ENCODE peak calls at places on chromosomes 7 and 10, in six cellular contexts. One of them, this sample, is unnamed.

GRCh38 chr7:155232911-155233702 is 64.6 kb upstream of the INSIG1 start:
- DNase-seq in activated T-helper 1 cell treated with anti-CD3 and anti-CD28 coated beads, Interleukin-12 subunit alpha, Interleukin-12 subunit beta, Interleukin-2, Interleukin-4 antibody, amounts not matched to agents 30 ng/mL and 10 ng/mL and 1 ng/mL, durations not matched to agents 14 hours and 24 hours and 36 hours: no peak
- DNase-seq in NCI-H1105 treated with DMSO at 0.1 percent for 48 hours: no peak
- DNase-seq in T-cell: no peak
- DNase-seq in stimulated activated CD4-positive, alpha-beta T cell treated with anti-CD3 and anti-CD28 coated beads, Interleukin-2, amount 100 ng/mL, for 24 hours: no peak
- DNase-seq in NCI-H187: no peak
- DNase-seq in this sample: no peak

GRCh38 chr7:105652359-105652993 is 71.2 kb upstream of the EFCAB10 start:
- DNase-seq in stimulated activated CD4-positive, alpha-beta T cell treated with anti-CD3 and anti-CD28 coated beads, Interleukin-2, amount 100 ng/mL, for 24 hours: peak; percentile 76
- DNase-seq in T-cell: peak; percentile 70
- DNase-seq in NCI-H187: peak; percentile 73
- DNase-seq in activated T-helper 1 cell treated with anti-CD3 and anti-CD28 coated beads, Interleukin-12 subunit alpha, Interleukin-12 subunit beta, Interleukin-2, Interleukin-4 antibody, amounts not matched to agents 30 ng/mL and 10 ng/mL and 1 ng/mL, durations not matched to agents 14 hours and 24 hours and 36 hours: peak; percentile 41
- DNase-seq in NCI-H1105 treated with DMSO at 0.1 percent for 48 hours: peak; percentile 81
- DNase-seq in this sample: peak; percentile 71

GRCh38 chr10:25683291-25683690 is 250.7 kb upstream of the MYO3A start:
- DNase-seq in T-cell: no peak
- DNase-seq in activated T-helper 1 cell treated with anti-CD3 and anti-CD28 coated beads, Interleukin-12 subunit alpha, Interleukin-12 subunit beta, Interleukin-2, Interleukin-4 antibody, amounts not matched to agents 30 ng/mL and 10 ng/mL and 1 ng/mL, durations not matched to agents 14 hours and 24 hours and 36 hours: no peak
- DNase-seq in stimulated activated CD4-positive, alpha-beta T cell treated with anti-CD3 and anti-CD28 coated beads, Interleukin-2, amount 100 ng/mL, for 24 hours: no peak
- DNase-seq in NCI-H1105 treated with DMSO at 0.1 percent for 48 hours: no peak
- DNase-seq in NCI-H187: no peak
- DNase-seq in this sample: no peak

GRCh38 chr7:75054744-75055527 is 18.7 kb downstream of the RCC1L start:
- DNase-seq in NCI-H1105 treated with DMSO at 0.1 percent for 48 hours: no peak
- DNase-seq in activated T-helper 1 cell treated with anti-CD3 and anti-CD28 coated beads, Interleukin-12 subunit alpha, Interleukin-12 subunit beta, Interleukin-2, Interleukin-4 antibody, amounts not matched to agents 30 ng/mL and 10 ng/mL and 1 ng/mL, durations not matched to agents 14 hours and 24 hours and 36 hours: no peak
- DNase-seq in T-cell: no peak
- DNase-seq in NCI-H187: no peak
- DNase-seq in stimulated activated CD4-positive, alpha-beta T cell treated with anti-CD3 and anti-CD28 coated beads, Interleukin-2, amount 100 ng/mL, for 24 hours: no peak
- DNase-seq in this sample: no peak

GRCh38 chr10:113410618-113411017 is 142.2 kb upstream of the HABP2 start:
- DNase-seq in stimulated activated CD4-positive, alpha-beta T cell treated with anti-CD3 and anti-CD28 coated beads, Interleukin-2, amount 100 ng/mL, for 24 hours: no peak
- DNase-seq in NCI-H187: no peak
- DNase-seq in activated T-helper 1 cell treated with anti-CD3 and anti-CD28 coated beads, Interleukin-12 subunit alpha, Interleukin-12 subunit beta, Interleukin-2, Interleukin-4 antibody, amounts not matched to agents 30 ng/mL and 10 ng/mL and 1 ng/mL, durations not matched to agents 14 hours and 24 hours and 36 hours: no peak
- DNase-seq in NCI-H1105 treated with DMSO at 0.1 percent for 48 hours: peak; percentile 47
- DNase-seq in T-cell: no peak
- DNase-seq in this sample: no peak

GRCh38 chr7:132076301-132077049 is 499.8 kb downstream of the PLXNA4 start:
- DNase-seq in NCI-H187: no peak
- DNase-seq in activated T-helper 1 cell treated with anti-CD3 and anti-CD28 coated beads, Interleukin-12 subunit alpha, Interleukin-12 subunit beta, Interleukin-2, Interleukin-4 antibody, amounts not matched to agents 30 ng/mL and 10 ng/mL and 1 ng/mL, durations not matched to agents 14 hours and 24 hours and 36 hours: no peak
- DNase-seq in T-cell: no peak
- DNase-seq in stimulated activated CD4-positive, alpha-beta T cell treated with anti-CD3 and anti-CD28 coated beads, Interleukin-2, amount 100 ng/mL, for 24 hours: no peak
- DNase-seq in NCI-H1105 treated with DMSO at 0.1 percent for 48 hours: no peak
- DNase-seq in this sample: peak; percentile 70

GRCh38 chr10:78548369-78548985 is 514.8 kb downstream of the RPS24 start:
- DNase-seq in activated T-helper 1 cell treated with anti-CD3 and anti-CD28 coated beads, Interleukin-12 subunit alpha, Interleukin-12 subunit beta, Interleukin-2, Interleukin-4 antibody, amounts not matched to agents 30 ng/mL and 10 ng/mL and 1 ng/mL, durations not matched to agents 14 hours and 24 hours and 36 hours: no peak
- DNase-seq in stimulated activated CD4-positive, alpha-beta T cell treated with anti-CD3 and anti-CD28 coated beads, Interleukin-2, amount 100 ng/mL, for 24 hours: no peak
- DNase-seq in T-cell: no peak
- DNase-seq in NCI-H187: no peak
- DNase-seq in NCI-H1105 treated with DMSO at 0.1 percent for 48 hours: no peak
- DNase-seq in this sample: peak; percentile 66

GRCh38 chr7:69967152-69967591 is 368.9 kb downstream of the AUTS2 start:
- DNase-seq in NCI-H1105 treated with DMSO at 0.1 percent for 48 hours: no peak
- DNase-seq in NCI-H187: no peak
- DNase-seq in stimulated activated CD4-positive, alpha-beta T cell treated with anti-CD3 and anti-CD28 coated beads, Interleukin-2, amount 100 ng/mL, for 24 hours: no peak
- DNase-seq in activated T-helper 1 cell treated with anti-CD3 and anti-CD28 coated beads, Interleukin-12 subunit alpha, Interleukin-12 subunit beta, Interleukin-2, Interleukin-4 antibody, amounts not matched to agents 30 ng/mL and 10 ng/mL and 1 ng/mL, durations not matched to agents 14 hours and 24 hours and 36 hours: no peak
- DNase-seq in T-cell: no peak
- DNase-seq in this sample: no peak

GRCh38 chr10:391304-391703 is 256.0 kb downstream of the ZMYND11 start:
- DNase-seq in stimulated activated CD4-positive, alpha-beta T cell treated with anti-CD3 and anti-CD28 coated beads, Interleukin-2, amount 100 ng/mL, for 24 hours: no peak
- DNase-seq in NCI-H187: no peak
- DNase-seq in T-cell: no peak
- DNase-seq in NCI-H1105 treated with DMSO at 0.1 percent for 48 hours: peak; percentile 82
- DNase-seq in activated T-helper 1 cell treated with anti-CD3 and anti-CD28 coated beads, Interleukin-12 subunit alpha, Interleukin-12 subunit beta, Interleukin-2, Interleukin-4 antibody, amounts not matched to agents 30 ng/mL and 10 ng/mL and 1 ng/mL, durations not matched to agents 14 hours and 24 hours and 36 hours: no peak
- DNase-seq in this sample: peak; percentile 49

GRCh38 chr7:25801214-25801613 is 350.8 kb upstream of the NFE2L3 start:
- DNase-seq in stimulated activated CD4-positive, alpha-beta T cell treated with anti-CD3 and anti-CD28 coated beads, Interleukin-2, amount 100 ng/mL, for 24 hours: no peak
- DNase-seq in T-cell: no peak
- DNase-seq in NCI-H187: no peak
- DNase-seq in NCI-H1105 treated with DMSO at 0.1 percent for 48 hours: no peak
- DNase-seq in activated T-helper 1 cell treated with anti-CD3 and anti-CD28 coated beads, Interleukin-12 subunit alpha, Interleukin-12 subunit beta, Interleukin-2, Interleukin-4 antibody, amounts not matched to agents 30 ng/mL and 10 ng/mL and 1 ng/mL, durations not matched to agents 14 hours and 24 hours and 36 hours: no peak
- DNase-seq in this sample: no peak

GRCh38 chr7:455110-455928 is 64.3 kb downstream of the PDGFA start:
- DNase-seq in activated T-helper 1 cell treated with anti-CD3 and anti-CD28 coated beads, Interleukin-12 subunit alpha, Interleukin-12 subunit beta, Interleukin-2, Interleukin-4 antibody, amounts not matched to agents 30 ng/mL and 10 ng/mL and 1 ng/mL, durations not matched to agents 14 hours and 24 hours and 36 hours: no peak
- DNase-seq in T-cell: no peak
- DNase-seq in stimulated activated CD4-positive, alpha-beta T cell treated with anti-CD3 and anti-CD28 coated beads, Interleukin-2, amount 100 ng/mL, for 24 hours: no peak
- DNase-seq in NCI-H1105 treated with DMSO at 0.1 percent for 48 hours: peak; percentile 72
- DNase-seq in NCI-H187: no peak
- DNase-seq in this sample: peak; percentile 67

GRCh38 chr7:78924581-78924980 is 528.9 kb downstream of the MAGI2 start:
- DNase-seq in T-cell: no peak
- DNase-seq in NCI-H187: no peak
- DNase-seq in activated T-helper 1 cell treated with anti-CD3 and anti-CD28 coated beads, Interleukin-12 subunit alpha, Interleukin-12 subunit beta, Interleukin-2, Interleukin-4 antibody, amounts not matched to agents 30 ng/mL and 10 ng/mL and 1 ng/mL, durations not matched to agents 14 hours and 24 hours and 36 hours: no peak
- DNase-seq in NCI-H1105 treated with DMSO at 0.1 percent for 48 hours: peak; percentile 17
- DNase-seq in stimulated activated CD4-positive, alpha-beta T cell treated with anti-CD3 and anti-CD28 coated beads, Interleukin-2, amount 100 ng/mL, for 24 hours: no peak
- DNase-seq in this sample: no peak

GRCh38 chr10:101644002-101644401 is 51.0 kb downstream of the FBXW4 start:
- DNase-seq in NCI-H187: no peak
- DNase-seq in T-cell: no peak
- DNase-seq in stimulated activated CD4-positive, alpha-beta T cell treated with anti-CD3 and anti-CD28 coated beads, Interleukin-2, amount 100 ng/mL, for 24 hours: no peak
- DNase-seq in activated T-helper 1 cell treated with anti-CD3 and anti-CD28 coated beads, Interleukin-12 subunit alpha, Interleukin-12 subunit beta, Interleukin-2, Interleukin-4 antibody, amounts not matched to agents 30 ng/mL and 10 ng/mL and 1 ng/mL, durations not matched to agents 14 hours and 24 hours and 36 hours: no peak
- DNase-seq in NCI-H1105 treated with DMSO at 0.1 percent for 48 hours: no peak
- DNase-seq in this sample: no peak

This sample was measured in DMS79.